ENCODE peak calls at places on chromosomes 13 and 19, in eight cellular contexts. N is right cardiac atrium, Y is fibroblast of pulmonary artery, K is testis, A is tibial nerve, V is A673, C is mucosa of descending colon, Z is PC-3. R is an unnamed sample.

GRCh38 chr19:15129856-15130580 is 22.8 kb downstream of the SYDE1 start:
- DNase-seq in C (no peak), Z (peak; percentile 92), K (no peak), A (no peak), Y (no peak), V (no peak), N (no peak), R (no peak)

GRCh38 chr19:38025908-38026307 is 118.9 kb downstream of the SIPA1L3 start:
- DNase-seq in C (no peak), K (no peak), A (no peak), N (no peak), Z (no peak), Y (no peak), V (no peak), R (no peak)

GRCh38 chr19:48194041-48194871 is 23.8 kb downstream of the ZSWIM9 start:
- DNase-seq in V (no peak), K (no peak), A (no peak), Y (peak; percentile 28), Z (no peak), C (peak; percentile 26), N (no peak), R (no peak)

GRCh38 chr13:33626407-33626806 is 191.5 kb upstream of the RFC3 start:
- DNase-seq in N (no peak), V (no peak), Y (no peak), Z (no peak), K (no peak), A (no peak), C (no peak), R (no peak)

GRCh38 chr13:102721800-102722231 is 27.0 kb upstream of the METTL21C start:
- DNase-seq in C (no peak), V (no peak), Y (peak; percentile 64), K (no peak), A (no peak), N (no peak), Z (no peak), R (no peak)

GRCh38 chr19:19402656-19403372 is 2.7 kb upstream of the GATAD2A start:
- DNase-seq in C (no peak), Z (no peak), Y (peak; percentile 52), V (no peak), K (no peak), N (no peak), A (no peak), R (no peak)

GRCh38 chr19:32345261-32346207 is at the start of gene ZNF507:
- DNase-seq in A (peak; percentile 70), N (peak; percentile 93), K (peak; percentile 86), Z (peak; percentile 74), C (peak; percentile 89), Y (peak; percentile 70), V (peak; percentile 91), R (no peak)

GRCh38 chr13:29472317-29472961 is 123.0 kb downstream of the SLC7A1 start:
- DNase-seq in K (peak; percentile 62), Y (peak; percentile 76), N (peak; percentile 66), Z (peak; percentile 67), A (no peak), C (peak; percentile 78), V (peak; percentile 61), R (no peak)

GRCh38 chr13:51977606-51978005 is 33.6 kb downstream of the ATP7B start:
- DNase-seq in Z (no peak), A (no peak), V (no peak), K (no peak), N (no peak), C (no peak), Y (no peak), R (no peak)

GRCh38 chr13:104779311-104779710 is 1713.1 kb upstream of the SLC10A2 start:
- DNase-seq in C (no peak), V (no peak), A (no peak), Z (peak; percentile 36), Y (peak; percentile 39), K (no peak), N (no peak), R (no peak)

GRCh38 chr19:18659281-18660050 is 22.6 kb downstream of the KLHL26 start:
- DNase-seq in A (no peak), Y (peak; percentile 43), K (no peak), N (peak; percentile 89), Z (no peak), V (peak; percentile 29), C (peak; percentile 23), R (no peak)

GRCh38 chr19:7067716-7068115 is 1.8 kb upstream of the ZNF557 start:
- DNase-seq in C (no peak), N (no peak), Y (no peak), A (no peak), V (no peak), K (no peak), Z (no peak), R (no peak)

GRCh38 chr13:91313103-91313502 is 34.4 kb upstream of the MIR17HG start:
- DNase-seq in Z (peak; percentile 22), C (no peak), Y (peak; percentile 34), N (no peak), K (peak; percentile 49), V (peak; percentile 51), A (no peak), R (no peak)

GRCh38 chr13:36344173-36344572 is 2.0 kb downstream of the SPART start:
- DNase-seq in A (no peak), N (no peak), V (peak; percentile 80), K (no peak), C (no peak), Z (no peak), Y (peak; percentile 88), R (no peak)

GRCh38 chr13:40668335-40668734 is 1.9 kb upstream of the FOXO1 start:
- DNase-seq in N (peak; percentile 72), V (peak; percentile 61), C (peak; percentile 55), Z (no peak), A (peak; percentile 50), K (peak; percentile 33), Y (no peak), R (peak; percentile 90)

GRCh38 chr19:55623130-55623868 is 1.1 kb downstream of the ZNF784 start:
- DNase-seq in K (no peak), Z (no peak), N (peak; percentile 44), A (no peak), Y (no peak), V (no peak), C (no peak), R (no peak)

GRCh38 chr19:55624109-55625003 is at the start of gene ZNF784:
- DNase-seq in C (peak; percentile 93), Z (peak; percentile 95), K (peak; percentile 95), N (peak; percentile 97), Y (peak; percentile 95), A (peak; percentile 92), V (peak; percentile 96), R (no peak)

GRCh38 chr19:55622242-55622969 is 2.0 kb downstream of the ZNF784 start:
- DNase-seq in N (peak; percentile 59), C (no peak), V (no peak), A (no peak), K (peak; percentile 40), Y (no peak), Z (no peak), R (no peak)

GRCh38 chr19:55625004-55625326 is 599 bp upstream of the ZNF784 start:
- DNase-seq in C (no peak), Y (no peak), Z (no peak), A (no peak), V (no peak), N (no peak), K (no peak), R (no peak)

GRCh38 chr19:55626350-55626749 is 2.0 kb upstream of the ZNF784 start:
- DNase-seq in A (no peak), V (no peak), N (no peak), Y (no peak), K (no peak), C (peak; percentile 26), Z (no peak), R (no peak)
- H3K4me3 ChIP-seq in A (no peak overlapping the region), V (no peak overlapping the region), N (no peak overlapping the region), Y (no peak overlapping the region), K (no peak overlapping the region), C (no peak overlapping the region), Z (no peak overlapping the region), R (no peak overlapping the region)

DNA sequence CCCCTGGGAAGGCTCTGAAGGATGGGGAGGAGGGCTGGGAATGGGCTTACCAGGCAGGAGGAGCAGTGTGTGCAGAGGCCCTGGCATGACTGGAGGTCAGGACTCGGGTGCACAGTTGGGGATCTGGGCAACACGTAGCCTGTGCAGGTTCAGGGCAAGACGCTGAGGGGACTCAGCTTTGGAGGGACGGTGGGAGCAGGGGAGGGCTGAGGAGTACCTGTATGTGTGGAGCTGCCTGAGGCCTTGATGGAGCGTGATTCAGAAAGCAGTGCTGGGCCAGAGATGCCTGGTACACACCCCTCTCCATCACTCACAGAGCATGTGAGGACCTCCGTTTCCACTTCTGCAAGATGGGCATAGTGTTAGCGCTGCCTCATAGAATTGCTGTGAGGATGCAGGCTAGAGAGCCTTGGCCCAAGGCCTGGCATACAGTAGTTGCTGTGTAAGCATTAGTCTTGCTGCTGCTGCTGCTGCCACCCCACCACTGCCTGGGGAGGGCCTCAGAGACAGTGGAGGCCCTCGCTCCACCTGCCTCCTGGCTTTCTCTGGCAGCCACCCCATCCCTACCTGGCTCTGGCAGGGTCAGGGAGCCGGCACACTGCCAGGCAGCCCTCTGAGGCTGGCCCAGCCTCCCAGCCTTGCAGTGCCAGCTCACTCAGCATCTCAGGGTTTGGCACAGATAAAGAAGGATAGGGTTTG is 2.4 kb downstream of the PAK4 start:
- DNase-seq in Y (no peak), C (no peak), Z (no peak), N (no peak), A (no peak), K (no peak), V (no peak), R (no peak)
- H3K4me3 ChIP-seq in Y (no peak overlapping the region), C (no peak overlapping the region), Z (peak overlapping the region; percentile 96), N (no peak overlapping the region), A (peak overlapping the region; percentile 93), K (no peak overlapping the region), V (no peak overlapping the region), R (peak overlapping the region; percentile 3)

GRCh38 chr13:27919299-27919933 is 384 bp upstream of the PDX1 start:
- DNase-seq in A (no peak), Z (no peak), C (no peak), K (no peak), Y (no peak), V (no peak), N (no peak), R (no peak)

GRCh38 chr13:27918918-27919255 is 913 bp upstream of the PDX1 start:
- DNase-seq in Z (no peak), A (no peak), Y (no peak), N (no peak), K (no peak), C (no peak), V (no peak), R (no peak)

GRCh38 chr13:27917121-27917947 is 2.5 kb upstream of the PDX1 start:
- DNase-seq in A (no peak), K (no peak), Z (no peak), Y (no peak), C (no peak), N (no peak), V (no peak), R (no peak)

GRCh38 chr13:27919934-27920676 is at the start of gene PDX1:
- DNase-seq in K (peak; percentile 58), N (peak; percentile 61), Y (no peak), A (no peak), V (peak; percentile 46), C (peak; percentile 71), Z (peak; percentile 37), R (no peak)

GRCh38 chr13:27918041-27918917 is 1.5 kb upstream of the PDX1 start:
- DNase-seq in Z (no peak), V (no peak), N (no peak), Y (no peak), C (no peak), A (no peak), K (no peak), R (no peak)
- H3K4me3 ChIP-seq in Z (no peak overlapping the region), V (no peak overlapping the region), N (no peak overlapping the region), Y (no peak overlapping the region), C (no peak overlapping the region), A (peak overlapping the region; percentile 11), K (no peak overlapping the region), R (no peak overlapping the region)

GRCh38 chr13:60448907-60449510 is 52.0 kb downstream of the TDRD3 start:
- DNase-seq in A (no peak), Y (peak; percentile 81), N (no peak), C (peak; percentile 66), Z (peak; percentile 52), K (peak; percentile 16), V (peak; percentile 64), R (no peak)
- H3K4me3 ChIP-seq in A (no peak overlapping the region), Y (no peak overlapping the region), N (no peak overlapping the region), C (no peak overlapping the region), Z (no peak overlapping the region), K (no peak overlapping the region), V (no peak overlapping the region), R (no peak overlapping the region)